ENCODE peak calls at places on chromosomes 11 and 22, in six cellular contexts. F is ovary, I is cardiac muscle cell, A is neural crest cell, E is HCT116, W is sigmoid colon. P is an unnamed sample.

GRCh38 chr11:35272391-35272821 is 133.4 kb downstream of the CD44 start:
- DNase-seq in I (no peak), W (no peak), A (no peak), F (no peak), E (no peak), P (no peak)

GRCh38 chr11:93541884-93542752 is 1.1 kb downstream of the SMCO4 start:
- DNase-seq in A (no peak), E (no peak), W (peak), F (peak), I (peak), P (peak)

GRCh38 chr11:77147668-77148321 is 19.7 kb downstream of the MYO7A start:
- DNase-seq in A (no peak), F (no peak), W (no peak), E (no peak), I (peak), P (peak)

GRCh38 chr22:42442746-42443145 is 10.5 kb upstream of the NFAM1 start:
- DNase-seq in F (no peak), A (no peak), I (no peak), W (no peak), E (no peak), P (no peak)

GRCh38 chr22:25656724-25657123 is 85.3 kb upstream of the MYO18B start:
- DNase-seq in E (no peak), W (no peak), F (no peak), A (no peak), I (no peak), P (peak)

GRCh38 chr11:66860449-66860831 is 3.6 kb downstream of the LRFN4 start:
- DNase-seq in W (peak), F (no peak), E (no peak), I (no peak), A (no peak), P (no peak)

GRCh38 chr11:67780056-67780455 is 105.6 kb upstream of the ALDH3B2 start:
- DNase-seq in F (no peak), E (no peak), W (no peak), I (peak), A (no peak), P (no peak)

GRCh38 chr11:112961751-112962747 is 829 bp downstream of the NCAM1 start:
- DNase-seq in W (no peak), I (peak), F (peak), A (peak), E (no peak), P (no peak)

GRCh38 chr11:27619936-27620335 is 80.3 kb downstream of the BDNF start:
- DNase-seq in E (no peak), I (no peak), A (no peak), F (no peak), W (no peak), P (no peak)

GRCh38 chr11:115182282-115182952 is 321.8 kb downstream of the CADM1 start:
- DNase-seq in I (no peak), F (no peak), E (no peak), A (no peak), W (no peak), P (no peak)

GRCh38 chr11:12253843-12254281 is 123.5 kb upstream of the PARVA start:
- DNase-seq in E (no peak), A (no peak), I (no peak), F (no peak), W (no peak), P (no peak)

GRCh38 chr22:19473578-19473977 is 5.4 kb downstream of the UFD1 start:
- DNase-seq in A (no peak), E (no peak), W (no peak), I (no peak), F (no peak), P (no peak)

GRCh38 chr11:12100886-12101285 is 9.5 kb upstream of the MICAL2 start:
- DNase-seq in E (no peak), I (peak), W (no peak), F (no peak), A (no peak), P (no peak)

GRCh38 chr11:116558504-116559252 is 214.1 kb downstream of the BUD13 start:
- DNase-seq in F (no peak), E (no peak), I (peak), W (no peak), A (no peak), P (no peak)

GRCh38 chr11:65571420-65571819 is 918 bp upstream of the FAM89B start:
- DNase-seq in I (no peak), F (no peak), W (peak), A (no peak), E (no peak), P (no peak)

GRCh38 chr11:12376259-12376971 is 956 bp upstream of the PARVA start:
- DNase-seq in A (no peak), E (no peak), W (peak), I (peak), F (peak), P (no peak)

GRCh38 chr22:37802310-37803194 is 5.2 kb upstream of the GCAT start:
- DNase-seq in A (peak), F (peak), W (peak), E (no peak), I (peak), P (no peak)

GRCh38 chr22:31929126-31929928 is 15.0 kb upstream of the YWHAH start:
- DNase-seq in A (no peak), E (no peak), W (no peak), I (no peak), F (no peak), P (no peak)

GRCh38 chr11:126465573-126466287 is 110.2 kb downstream of the ST3GAL4 start:
- DNase-seq in E (no peak), I (no peak), F (no peak), A (no peak), W (no peak), P (no peak)

GRCh38 chr22:40541300-40541699 is 95.2 kb downstream of the MRTFA start:
- DNase-seq in E (peak), F (no peak), I (no peak), A (no peak), W (no peak), P (no peak)

GRCh38 chr11:116885951-116886629 is 48.7 kb upstream of the APOA1 start:
- DNase-seq in A (no peak), I (peak), F (no peak), W (no peak), E (no peak), P (no peak)

GRCh38 chr22:42397332-42398246 is 34.6 kb downstream of the NFAM1 start:
- DNase-seq in A (no peak), I (no peak), F (no peak), E (no peak), W (peak), P (peak)

GRCh38 chr11:62705401-62705800 is 1.8 kb downstream of the BSCL2 start:
- DNase-seq in I (no peak), E (no peak), A (no peak), W (no peak), F (no peak), P (no peak)

GRCh38 chr22:48782817-48783511 is 1044.7 kb downstream of the BRD1 start:
- DNase-seq in E (peak), W (peak), F (no peak), I (no peak), A (peak), P (no peak)

GRCh38 chr11:100833276-100833675 is 146.2 kb downstream of the ARHGAP42 start:
- DNase-seq in E (no peak), I (no peak), A (no peak), F (no peak), W (no peak), P (no peak)

DNA sequence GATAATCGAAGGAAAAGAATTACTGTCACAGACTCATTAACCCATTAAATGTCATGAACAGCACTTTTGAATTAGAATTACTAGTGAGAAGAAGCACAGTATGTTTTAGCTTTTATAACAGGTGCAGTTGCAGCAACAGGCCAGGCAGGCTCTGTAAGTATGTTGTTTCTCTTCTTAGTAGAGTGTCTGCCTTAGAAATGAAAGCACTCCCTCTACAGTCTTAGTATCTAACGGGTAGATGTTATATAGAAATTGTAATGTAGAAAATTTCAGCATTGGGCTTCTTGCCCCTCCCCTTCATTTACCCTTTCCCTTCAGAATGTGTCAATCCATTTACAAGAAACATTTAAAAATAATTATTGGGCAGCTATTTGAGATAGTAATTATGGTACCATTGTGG is 87.4 kb downstream of the HIPK3 start:
- DNase-seq in A (no peak), F (no peak), I (peak), E (no peak), W (no peak), P (no peak)
- TF ChIP-seq CTCF in A (no peak), F (no peak), I (peak), E (no peak), W (no peak), P (no peak)

GRCh38 chr11:124898711-124899110 is 1.0 kb upstream of the ROBO4 start:
- DNase-seq in A (no peak), E (no peak), F (peak), I (peak), W (peak), P (no peak)

GRCh38 chr11:124897681-124898680 is at the start of gene ROBO4:
- DNase-seq in I (peak), E (peak), F (no peak), W (peak), A (no peak), P (no peak)

GRCh38 chr11:124896821-124897391 is 759 bp downstream of the ROBO4 start:
- DNase-seq in A (no peak), I (peak), W (peak), E (no peak), F (no peak), P (no peak)

GRCh38 chr11:124900464-124900863 is 2.8 kb upstream of the ROBO4 start:
- DNase-seq in E (peak), F (peak), I (peak), W (peak), A (no peak), P (no peak)

DNA sequence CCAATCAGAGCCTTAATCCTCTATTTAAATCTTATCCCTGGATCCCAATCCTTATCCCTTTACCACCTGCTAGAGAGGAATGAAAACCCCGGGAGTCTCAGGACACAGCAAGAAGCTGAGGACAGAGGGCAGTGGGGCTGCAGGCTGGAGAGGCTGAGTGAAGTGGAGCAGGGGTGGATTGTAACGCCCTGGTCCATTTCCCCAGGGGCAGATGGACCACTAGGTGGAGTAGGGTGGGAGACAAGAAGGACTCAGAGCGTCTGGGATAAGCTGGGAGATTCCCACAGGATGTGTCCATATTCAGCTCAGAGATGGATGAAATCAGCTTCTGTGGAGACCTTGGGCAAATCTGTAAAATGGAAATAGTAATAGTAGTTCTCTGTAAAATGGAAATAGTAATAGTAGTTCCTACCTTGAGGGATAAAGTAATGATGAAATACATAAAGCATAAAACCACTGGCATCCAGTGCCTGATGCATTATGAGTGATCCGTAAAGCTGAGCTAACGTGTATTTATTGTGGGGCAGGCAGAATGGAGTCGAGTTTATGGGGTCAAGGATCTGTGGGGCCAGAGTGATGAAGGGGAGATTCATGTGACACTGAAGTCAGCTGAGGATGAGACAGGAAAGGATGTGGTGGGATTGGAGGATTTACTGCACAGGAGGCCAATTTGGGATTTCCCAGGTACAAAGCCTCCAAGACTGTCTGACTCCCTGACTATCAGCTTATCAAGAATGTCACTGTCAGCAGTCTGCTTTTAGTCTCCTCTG is 1.9 kb upstream of the ROBO4 start:
- DNase-seq in A (no peak), F (peak), E (no peak), W (no peak), I (no peak), P (no peak)
- TF ChIP-seq CTCF in A (no peak), F (no peak), E (peak), W (no peak), I (no peak), P (no peak)

GRCh38 chr11:19512621-19513020 is 200.0 kb upstream of the NAV2 start:
- DNase-seq in A (no peak), W (no peak), I (no peak), F (no peak), E (no peak), P (no peak)
- TF ChIP-seq CTCF in A (no peak), W (no peak), I (no peak), F (no peak), E (no peak), P (no peak)

GRCh38 chr11:363948-364761 is 5.1 kb upstream of the B4GALNT4 start:
- DNase-seq in W (peak), A (no peak), I (no peak), F (no peak), E (peak), P (peak)
- TF ChIP-seq CTCF in W (no peak), A (peak), I (peak), F (no peak), E (peak), P (no peak)